ENCODE peak calls at places on chromosome 6, in six cellular contexts. I, G, D, Y, W and N are unnamed samples.
A peak's percentile ranks its signal among the peaks of the same experiment; 100 is the strongest.

GRCh38 chr6:170463101-170463721 is 89.9 kb downstream of the PSMB1 start:
- DNase-seq in G (no peak), Y (no peak), I (no peak), D (no peak), W (no peak), N (no peak)

GRCh38 chr6:15911753-15912504 is 217.0 kb upstream of the MYLIP start:
- DNase-seq in W (peak; percentile 31), G (peak; percentile 78), Y (peak; percentile 55), I (no peak), D (no peak), N (no peak)

GRCh38 chr6:14276667-14277404 is 159.3 kb downstream of the CD83 start:
- DNase-seq in D (no peak), W (no peak), I (peak; percentile 37), Y (no peak), G (no peak), N (peak; percentile 46)

GRCh38 chr6:90168693-90169131 is 127.9 kb downstream of the BACH2 start:
- DNase-seq in D (peak; percentile 1), I (no peak), W (no peak), Y (no peak), G (no peak), N (no peak)

GRCh38 chr6:25960689-25961088 is 1.9 kb upstream of the TRIM38 start:
- DNase-seq in G (peak; percentile 72), W (peak; percentile 36), I (no peak), D (no peak), Y (peak; percentile 44), N (no peak)

GRCh38 chr6:89693207-89693606 is 54.7 kb upstream of the LYRM2 start:
- DNase-seq in W (no peak), I (no peak), D (no peak), Y (no peak), G (no peak), N (no peak)

GRCh38 chr6:57130784-57131183 is 40.8 kb downstream of the ZNF451 start:
- DNase-seq in W (no peak), D (no peak), I (no peak), G (no peak), Y (no peak), N (no peak)

GRCh38 chr6:42735976-42736375 is 9.9 kb downstream of the TBCC start:
- DNase-seq in G (no peak), W (no peak), Y (no peak), D (no peak), I (no peak), N (no peak)

GRCh38 chr6:170297577-170298330 is 6.9 kb upstream of the DLL1 start:
- DNase-seq in Y (no peak), G (no peak), D (no peak), W (no peak), I (no peak), N (no peak)

GRCh38 chr6:56244528-56245253 is 2.7 kb downstream of the COL21A1 start:
- DNase-seq in I (no peak), D (no peak), G (no peak), Y (no peak), W (no peak), N (no peak)

GRCh38 chr6:136090929-136091328 is 159.2 kb downstream of the MTFR2 start:
- DNase-seq in W (no peak), I (no peak), D (no peak), Y (no peak), G (no peak), N (no peak)

GRCh38 chr6:126803769-126804168 is 314.7 kb upstream of the RSPO3 start:
- DNase-seq in I (no peak), D (no peak), Y (no peak), G (no peak), W (no peak), N (no peak)

GRCh38 chr6:99146716-99147115 is 199.0 kb upstream of the FBXL4 start:
- DNase-seq in W (no peak), D (no peak), G (no peak), Y (no peak), I (no peak), N (no peak)

GRCh38 chr6:15495375-15495901 is 167.4 kb downstream of the DTNBP1 start:
- DNase-seq in I (no peak), D (peak; percentile 32), W (no peak), Y (no peak), G (no peak), N (no peak)

GRCh38 chr6:125224236-125224861 is 70.8 kb downstream of the TPD52L1 start:
- DNase-seq in G (no peak), I (no peak), W (no peak), D (peak; percentile 32), Y (no peak), N (no peak)

GRCh38 chr6:156060013-156060412 is 604.4 kb upstream of the NOX3 start:
- DNase-seq in Y (no peak), G (peak; percentile 2), D (no peak), I (no peak), W (peak; percentile 5), N (no peak)

GRCh38 chr6:37279366-37280134 is 21.6 kb upstream of the TMEM217 start:
- DNase-seq in Y (no peak), D (peak; percentile 85), W (no peak), I (no peak), G (no peak), N (no peak)

GRCh38 chr6:162543221-162543620 is 184.3 kb downstream of the PRKN start:
- DNase-seq in D (no peak), W (no peak), Y (no peak), G (no peak), I (no peak), N (no peak)

GRCh38 chr6:18155864-18156396 is 708 bp downstream of the KDM1B start:
- DNase-seq in I (peak; percentile 43), G (peak; percentile 63), D (peak; percentile 53), Y (peak; percentile 41), W (peak; percentile 53), N (peak; percentile 77)

GRCh38 chr6:80547827-80548226 is 441.4 kb downstream of the BCKDHB start:
- DNase-seq in G (no peak), W (no peak), D (peak; percentile 86), Y (no peak), I (no peak), N (no peak)

GRCh38 chr6:147559016-147559415 is 50.5 kb downstream of the SAMD5 start:
- DNase-seq in Y (no peak), D (no peak), I (no peak), W (no peak), G (no peak), N (no peak)

GRCh38 chr6:28137458-28138020 is 4.1 kb upstream of the ZKSCAN8 start:
- DNase-seq in D (peak; percentile 56), G (peak; percentile 19), I (no peak), Y (no peak), W (peak; percentile 36), N (peak; percentile 47)